ENCODE peak calls at places on chromosomes 6 and 20, in four cellular contexts. G is mucosa of descending colon, B is neural progenitor cell, L is left ventricle myocardium inferior. R is an unnamed sample. For H3K4me1 and H3K9me3, the result is how much of the 10 kb centered on the place peaks cover.

GRCh38 chr6:107576852-107577251 is 86.9 kb downstream of the SOBP start:
- DNase-seq in G (no peak), B (no peak), L (no peak), R (no peak)

GRCh38 chr20:4289875-4290274 is 274.5 kb upstream of the RNF24 start:
- DNase-seq in B (no peak), L (no peak), G (no peak), R (no peak)

GRCh38 chr6:87183687-87184086 is 28.3 kb downstream of the ZNF292 start:
- DNase-seq in G (no peak), L (no peak), B (no peak), R (no peak)

GRCh38 chr6:161199845-161200244 is 74.0 kb downstream of the AGPAT4 start:
- DNase-seq in G (no peak), B (no peak), L (no peak), R (no peak)

GRCh38 chr6:130423044-130423443 is 57.2 kb downstream of the TMEM200A start:
- DNase-seq in G (no peak), L (no peak), B (no peak), R (no peak)

GRCh38 chr6:134722996-134723871 is 226.7 kb downstream of the ALDH8A1 start:
- DNase-seq in L (no peak), G (no peak), B (no peak), R (no peak)

GRCh38 chr20:10636326-10636818 is 37.4 kb downstream of the JAG1 start:
- DNase-seq in B (no peak), L (no peak), G (no peak), R (no peak)

GRCh38 chr20:36542019-36542488 is 735 bp downstream of the MYL9 start:
- DNase-seq in L (no peak), G (no peak), B (peak), R (peak)

GRCh38 chr6:11093065-11093590 is 506 bp upstream of the SMIM13 start:
- DNase-seq in L (no peak), G (no peak), B (no peak), R (no peak)

GRCh38 chr20:62405108-62405980 is 1.7 kb downstream of the CABLES2 start:
- DNase-seq in L (peak), G (no peak), B (peak), R (peak)

GRCh38 chr6:105603779-105604592 is 201.1 kb upstream of the PREP start:
- DNase-seq in B (no peak), G (no peak), L (no peak), R (no peak)

GRCh38 chr6:138692978-138693909 is 80.3 kb upstream of the CCDC28A start:
- DNase-seq in B (peak), G (peak), L (peak), R (peak)

GRCh38 chr6:146890644-146891434 is 292.1 kb downstream of the ADGB start:
- DNase-seq in G (no peak), B (no peak), L (no peak), R (no peak)

GRCh38 chr6:19035454-19035853 is 648.3 kb downstream of the RNF144B start:
- DNase-seq in B (no peak), L (no peak), G (no peak), R (no peak)

GRCh38 chr6:15876406-15876805 is 213.6 kb upstream of the DTNBP1 start:
- DNase-seq in B (no peak), G (no peak), L (no peak), R (no peak)

GRCh38 chr20:19682249-19682648 is 75.8 kb upstream of the RIN2 start:
- DNase-seq in L (no peak), B (no peak), G (no peak), R (no peak)

GRCh38 chr20:37914367-37914671 is 11.4 kb downstream of the VSTM2L start:
- DNase-seq in G (no peak), B (no peak), L (no peak), R (no peak)

GRCh38 chr20:1906361-1907051 is 11.3 kb downstream of the SIRPA start:
- DNase-seq in B (no peak), G (no peak), L (no peak), R (no peak)

GRCh38 chr6:1917628-1918371 is 308.1 kb downstream of the FOXC1 start:
- DNase-seq in B (no peak), G (no peak), L (no peak), R (peak)

GRCh38 chr6:89251170-89251569 is 34.0 kb upstream of the GABRR1 start:
- DNase-seq in L (no peak), G (no peak), B (no peak), R (no peak)

GRCh38 chr6:144131248-144131709 is 19.0 kb upstream of the STX11 start:
- DNase-seq in B (no peak), L (no peak), G (no peak), R (no peak)

GRCh38 chr6:50087231-50087954 is 37.7 kb upstream of the DEFB112 start:
- DNase-seq in G (no peak), L (no peak), B (peak), R (peak)

GRCh38 chr6:29520232-29520631 is 32.5 kb upstream of the MAS1L start:
- DNase-seq in L (no peak), G (no peak), B (no peak), R (no peak)

GRCh38 chr6:149963212-149963461 is 606 bp upstream of the ULBP1 start:
- DNase-seq in G (no peak), B (no peak), L (no peak), R (no peak)

GRCh38 chr6:3162565-3163247 is 5.4 kb upstream of the TUBB2A start:
- DNase-seq in G (peak), L (peak), B (peak), R (no peak)

GRCh38 chr6:3162067-3162497 is 4.7 kb upstream of the TUBB2A start:
- DNase-seq in L (no peak), G (no peak), B (peak), R (no peak)

GRCh38 chr6:3163248-3163594 is 5.9 kb upstream of the TUBB2A start:
- DNase-seq in G (no peak), L (no peak), B (no peak), R (no peak)

GRCh38 chr6:3165631-3166534 is 8.5 kb upstream of the TUBB2A start:
- DNase-seq in B (peak), L (no peak), G (no peak), R (no peak)

GRCh38 chr6:3164388-3164787 is 7.0 kb upstream of the TUBB2A start:
- DNase-seq in G (no peak), L (no peak), B (no peak), R (no peak)
- TF ChIP-seq CTCF in G (no peak), L (no peak), B (peak), R (no peak)

GRCh38 chr20:45340236-45340847 is 7.9 kb downstream of the SDC4 start:
- DNase-seq in B (no peak), G (no peak), L (peak), R (no peak)

GRCh38 chr20:45342863-45343444 is 5.3 kb downstream of the SDC4 start:
- DNase-seq in L (no peak), B (no peak), G (no peak), R (no peak)

GRCh38 chr20:45341939-45342862 is 6.0 kb downstream of the SDC4 start:
- DNase-seq in B (peak), G (peak), L (peak), R (peak)

GRCh38 chr20:45340951-45341350 is 7.3 kb downstream of the SDC4 start:
- DNase-seq in B (peak), G (no peak), L (no peak), R (no peak)

DNA sequence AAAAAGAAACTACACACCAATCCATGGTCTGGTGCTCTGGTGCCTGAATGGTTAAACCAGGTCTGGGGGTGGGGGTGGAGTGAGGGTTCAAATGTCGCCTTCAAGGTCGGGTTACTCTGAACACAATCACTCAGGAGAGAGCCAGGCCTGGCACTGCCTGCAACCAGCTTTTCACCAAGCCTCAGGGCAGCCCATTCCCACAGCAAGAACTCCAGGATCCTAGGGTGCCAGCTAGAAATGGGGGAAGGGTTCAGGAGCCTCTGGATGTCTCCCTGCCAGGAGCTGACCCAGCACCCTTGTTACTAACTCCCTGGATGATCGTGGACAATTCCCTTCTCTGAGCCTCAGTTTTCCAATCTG is 6.7 kb downstream of the SDC4 start:
- DNase-seq in L (no peak), B (no peak), G (peak), R (no peak)
- H3K4me1 ChIP-seq in L (half or more), B (half or more), G (half or more), R (half or more)

DNA sequence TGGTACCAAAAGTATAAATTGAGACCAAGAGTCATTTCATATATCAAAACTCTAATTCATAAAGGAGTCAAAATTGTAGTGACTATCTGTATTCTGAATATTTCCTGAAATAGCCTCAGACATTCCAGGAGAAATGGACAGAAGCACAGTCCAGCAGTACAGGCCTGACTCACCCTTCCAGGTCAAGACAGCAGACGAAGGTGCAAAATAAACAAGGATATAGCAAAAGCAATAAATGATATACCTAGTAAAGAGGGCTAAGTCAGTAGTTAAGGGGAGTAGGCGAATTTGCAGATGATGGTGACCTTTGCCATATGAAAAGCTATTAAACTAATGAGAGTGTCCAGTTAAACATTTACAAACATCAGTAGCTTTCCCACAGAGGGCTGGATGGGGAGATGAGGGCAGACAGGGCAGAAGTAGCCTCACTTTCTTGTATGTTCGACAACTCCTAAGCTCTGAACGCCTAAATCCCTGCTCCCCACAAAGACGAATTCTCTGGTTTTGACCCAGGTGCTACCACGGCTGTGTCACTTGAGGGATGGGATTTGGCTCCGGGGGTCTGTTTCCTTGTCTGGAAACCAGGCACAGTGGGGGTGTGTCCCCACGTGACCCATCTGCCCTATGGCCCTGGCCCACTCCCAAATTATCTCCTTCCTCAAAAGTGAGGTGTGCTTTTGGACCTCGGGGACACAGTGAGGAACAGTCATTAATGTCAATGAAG is 3.6 kb upstream of the SLC52A3 start:
- DNase-seq in L (no peak), G (no peak), B (no peak), R (no peak)
- H3K9me3 ChIP-seq in L (under half), G (under half), B (under half), R (under half)

GRCh38 chr6:110682460-110682853 is 132.8 kb downstream of the CDK19 start:
- DNase-seq in G (no peak), L (no peak), B (peak), R (no peak)
- TF ChIP-seq CTCF in G (peak), L (peak), B (peak), R (peak)